ENCODE peak calls at places on chromosomes 11 and 22, in five cellular contexts. X is T follicular helper cell, O is HFFc6, W is neuronal stem cell, G is fibroblast of the conjunctiva. R is an unnamed sample.
A peak's percentile ranks its signal among the peaks of the same experiment; 100 is the strongest.

GRCh38 chr11:17939542-17939941 is 73.3 kb downstream of the SERGEF start:
- DNase-seq in X (no peak), O (no peak), W (no peak), G (no peak), R (no peak)

GRCh38 chr22:30208631-30209603 is 37.6 kb downstream of the LIF start:
- DNase-seq in X (no peak), O (peak; percentile 63), W (no peak), G (no peak), R (peak; percentile 59)

GRCh38 chr11:73270089-73270854 is 1.9 kb upstream of the P2RY6 start:
- DNase-seq in X (no peak), O (no peak), W (no peak), G (no peak), R (no peak)

GRCh38 chr22:42773161-42773560 is 52.5 kb upstream of the A4GALT start:
- DNase-seq in X (no peak), O (no peak), W (no peak), G (no peak), R (no peak)

GRCh38 chr11:1126491-1126926 is 31.2 kb upstream of the MUC5AC start:
- DNase-seq in X (no peak), O (no peak), W (no peak), G (no peak), R (no peak)

GRCh38 chr11:125980421-125980820 is 34.6 kb downstream of the VSIG10L2 start:
- DNase-seq in X (no peak), O (no peak), W (no peak), G (no peak), R (no peak)

GRCh38 chr11:97912629-97913028 is 1108.1 kb upstream of the CNTN5 start:
- DNase-seq in X (no peak), O (no peak), W (no peak), G (no peak), R (no peak)

GRCh38 chr11:72730243-72730642 is 22.0 kb downstream of the ARAP1 start:
- DNase-seq in X (no peak), O (no peak), W (no peak), G (no peak), R (no peak)

GRCh38 chr11:27427183-27427980 is 45.2 kb downstream of the LGR4 start:
- DNase-seq in X (no peak), O (peak; percentile 55), W (no peak), G (no peak), R (peak; percentile 89)

GRCh38 chr11:122334546-122335375 is 218.7 kb upstream of the BLID start:
- DNase-seq in X (no peak), O (no peak), W (no peak), G (no peak), R (no peak)

GRCh38 chr11:63639195-63639832 is 25.1 kb upstream of the PLAAT3 start:
- DNase-seq in X (no peak), O (peak; percentile 46), W (no peak), G (peak; percentile 21), R (no peak)

GRCh38 chr11:19102521-19102900 is 14.5 kb upstream of the ZDHHC13 start:
- DNase-seq in X (no peak), O (no peak), W (no peak), G (no peak), R (no peak)

GRCh38 chr11:134655189-134655937 is 243.3 kb upstream of the B3GAT1 start:
- DNase-seq in X (no peak), O (no peak), W (no peak), G (no peak), R (no peak)

GRCh38 chr11:125314264-125315087 is 149.9 kb downstream of the PKNOX2 start:
- DNase-seq in X (no peak), O (no peak), W (no peak), G (no peak), R (no peak)

GRCh38 chr22:37912171-37912570 is 6.1 kb downstream of the MICALL1 start:
- DNase-seq in X (no peak), O (no peak), W (no peak), G (no peak), R (no peak)

GRCh38 chr11:705646-706438 is at the start of gene EPS8L2:
- DNase-seq in X (no peak), O (no peak), W (no peak), G (no peak), R (peak; percentile 33)

GRCh38 chr11:57123590-57123989 is 58.2 kb upstream of the LRRC55 start:
- DNase-seq in X (no peak), O (no peak), W (no peak), G (no peak), R (no peak)

GRCh38 chr11:2258501-2259465 is 11.6 kb downstream of the ASCL2 start:
- DNase-seq in X (no peak), O (no peak), W (no peak), G (no peak), R (peak; percentile 8)

GRCh38 chr22:41524283-41524682 is 20.0 kb downstream of the POLR3H start:
- DNase-seq in X (no peak), O (no peak), W (no peak), G (no peak), R (no peak)

GRCh38 chr11:20355221-20356219 is 8.0 kb upstream of the HTATIP2 start:
- DNase-seq in X (peak; percentile 18), O (peak; percentile 50), W (no peak), G (peak; percentile 22), R (peak; percentile 19)

GRCh38 chr11:1878134-1879031 is 13.3 kb downstream of the PRR33 start:
- DNase-seq in X (no peak), O (no peak), W (no peak), G (no peak), R (no peak)

GRCh38 chr11:13316528-13316961 is 39.0 kb downstream of the BMAL1 start:
- DNase-seq in X (no peak), O (peak; percentile 60), W (no peak), G (peak; percentile 71), R (no peak)

GRCh38 chr22:19290400-19291217 is 910 bp downstream of the CLTCL1 start:
- DNase-seq in X (no peak), O (no peak), W (no peak), G (no peak), R (no peak)

GRCh38 chr11:72625746-72626636 is 48.2 kb downstream of the PDE2A start:
- DNase-seq in X (no peak), O (no peak), W (no peak), G (no peak), R (no peak)

GRCh38 chr11:11512502-11512901 is 109.3 kb downstream of the GALNT18 start:
- DNase-seq in X (no peak), O (no peak), W (no peak), G (no peak), R (no peak)

GRCh38 chr11:71326328-71326940 is 74.1 kb upstream of the SHANK2 start:
- DNase-seq in X (no peak), O (no peak), W (no peak), G (no peak), R (no peak)

R was measured in trophoblast cell.